ENCODE peak calls at places on chromosome 3, in nine cellular contexts. Z is transverse colon, H is prostate gland, G is sigmoid colon, S is H1, J is HepG2, T is endothelial cell of umbilical vein, X is spleen, A is breast epithelium. N is an unnamed sample.

GRCh38 chr3:39381432-39381831 is 1.7 kb upstream of the SLC25A38 start:
- DNase-seq in Z (no peak), H (no peak), G (no peak), S (no peak), J (no peak), T (no peak), X (no peak), A (no peak), N (no peak)

GRCh38 chr3:29092348-29092747 is 188.5 kb upstream of the RBMS3 start:
- DNase-seq in Z (no peak), H (no peak), G (no peak), S (no peak), J (no peak), T (no peak), X (no peak), A (no peak), N (no peak)

GRCh38 chr3:172007065-172007370 is 32.4 kb upstream of the FNDC3B start:
- DNase-seq in Z (no peak), H (no peak), G (no peak), S (no peak), J (no peak), T (no peak), X (no peak), A (no peak), N (no peak)

GRCh38 chr3:20043398-20043797 is 3.2 kb downstream of the KAT2B start:
- DNase-seq in Z (peak; percentile 93), H (peak; percentile 57), G (peak; percentile 92), S (no peak), J (no peak), T (peak; percentile 64), X (peak; percentile 90), A (peak; percentile 67), N (peak; percentile 93)

GRCh38 chr3:171383206-171384018 is 76.8 kb downstream of the TNIK start:
- DNase-seq in Z (no peak), H (no peak), G (no peak), S (no peak), J (no peak), T (no peak), X (no peak), A (peak; percentile 48), N (no peak)

GRCh38 chr3:63343674-63344073 is 65.6 kb downstream of the SYNPR start:
- DNase-seq in Z (peak; percentile 83), H (peak; percentile 41), G (peak; percentile 89), S (peak; percentile 60), J (peak; percentile 39), T (peak; percentile 84), X (no peak), A (peak; percentile 40), N (peak; percentile 67)

GRCh38 chr3:134485075-134485536 is 679 bp downstream of the ANAPC13 start:
- DNase-seq in Z (peak; percentile 44), H (peak; percentile 11), G (no peak), S (no peak), J (peak; percentile 25), T (no peak), X (no peak), A (no peak), N (no peak)

GRCh38 chr3:14980689-14981088 is 33.3 kb downstream of the NR2C2 start:
- DNase-seq in Z (no peak), H (no peak), G (no peak), S (no peak), J (no peak), T (no peak), X (no peak), A (no peak), N (no peak)

GRCh38 chr3:43773273-43774104 is 82.8 kb downstream of the ABHD5 start:
- DNase-seq in Z (peak; percentile 11), H (no peak), G (no peak), S (no peak), J (peak; percentile 18), T (no peak), X (peak; percentile 80), A (no peak), N (peak; percentile 38)

GRCh38 chr3:72782521-72782920 is 65.7 kb downstream of the SHQ1 start:
- DNase-seq in Z (no peak), H (no peak), G (no peak), S (no peak), J (no peak), T (no peak), X (no peak), A (no peak), N (no peak)

GRCh38 chr3:54857343-54857742 is 70.5 kb downstream of the LRTM1 start:
- DNase-seq in Z (no peak), H (peak; percentile 26), G (no peak), S (no peak), J (no peak), T (no peak), X (no peak), A (no peak), N (no peak)

GRCh38 chr3:15214758-15215157 is 8.7 kb downstream of the CAPN7 start:
- DNase-seq in Z (no peak), H (no peak), G (no peak), S (no peak), J (no peak), T (no peak), X (no peak), A (no peak), N (no peak)

GRCh38 chr3:152405915-152406802 is 137.4 kb downstream of the MBNL1 start:
- DNase-seq in Z (no peak), H (no peak), G (no peak), S (no peak), J (no peak), T (no peak), X (no peak), A (no peak), N (no peak)

GRCh38 chr3:2657971-2658370 is 452.2 kb downstream of the IL5RA start:
- DNase-seq in Z (no peak), H (no peak), G (no peak), S (no peak), J (no peak), T (no peak), X (no peak), A (no peak), N (no peak)

GRCh38 chr3:171801738-171802600 is 8.3 kb downstream of the PLD1 start:
- DNase-seq in Z (no peak), H (no peak), G (no peak), S (no peak), J (no peak), T (peak; percentile 97), X (no peak), A (no peak), N (no peak)

GRCh38 chr3:192317564-192317963 is 409.8 kb downstream of the FGF12 start:
- DNase-seq in Z (no peak), H (no peak), G (no peak), S (no peak), J (no peak), T (no peak), X (no peak), A (no peak), N (no peak)

GRCh38 chr3:21273256-21273999 is 477.6 kb downstream of the ZNF385D start:
- DNase-seq in Z (no peak), H (no peak), G (no peak), S (no peak), J (no peak), T (peak; percentile 23), X (no peak), A (no peak), N (no peak)

GRCh38 chr3:129439381-129439816 is 349 bp downstream of the MBD4 start:
- DNase-seq in Z (peak; percentile 64), H (peak; percentile 24), G (peak; percentile 85), S (no peak), J (no peak), T (peak; percentile 28), X (peak; percentile 92), A (peak; percentile 31), N (peak; percentile 45)

GRCh38 chr3:123758081-123758564 is 126.0 kb downstream of the MYLK start:
- DNase-seq in Z (no peak), H (no peak), G (no peak), S (no peak), J (peak; percentile 89), T (no peak), X (no peak), A (no peak), N (no peak)

GRCh38 chr3:15810702-15811101 is 12.9 kb upstream of the ANKRD28 start:
- DNase-seq in Z (no peak), H (no peak), G (no peak), S (no peak), J (no peak), T (peak; percentile 36), X (no peak), A (no peak), N (no peak)

GRCh38 chr3:4738737-4739274 is 240.4 kb upstream of the BHLHE40 start:
- DNase-seq in Z (no peak), H (no peak), G (no peak), S (no peak), J (no peak), T (no peak), X (no peak), A (no peak), N (no peak)

GRCh38 chr3:46031269-46031668 is 4.0 kb upstream of the XCR1 start:
- DNase-seq in Z (no peak), H (no peak), G (no peak), S (no peak), J (no peak), T (no peak), X (no peak), A (no peak), N (no peak)

GRCh38 chr3:11600501-11601282 is 43.0 kb downstream of the VGLL4 start:
- DNase-seq in Z (peak; percentile 65), H (peak; percentile 86), G (peak; percentile 94), S (peak; percentile 66), J (peak; percentile 84), T (peak; percentile 94), X (no peak), A (peak; percentile 95), N (peak; percentile 57)
- TF ChIP-seq POLR2AphosphoS5 in Z (peak; percentile 88), H (peak; percentile 94), G (peak; percentile 90), S (no peak), J (no peak), T (no peak), X (peak; percentile 42), A (peak; percentile 94), N (peak; percentile 81)

GRCh38 chr3:10426346-10427233 is 78.8 kb downstream of the ATP2B2 start:
- DNase-seq in Z (no peak), H (no peak), G (no peak), S (no peak), J (no peak), T (no peak), X (no peak), A (no peak), N (no peak)
- H3K4me3 ChIP-seq in Z (no peak overlapping the region), H (no peak overlapping the region), G (no peak overlapping the region), S (no peak overlapping the region), J (no peak overlapping the region), T (no peak overlapping the region), X (no peak overlapping the region), A (no peak overlapping the region), N (no peak overlapping the region)

GRCh38 chr3:40524571-40525285 is at the start of gene ZNF621:
- DNase-seq in Z (peak; percentile 94), H (peak; percentile 86), G (peak; percentile 94), S (peak; percentile 39), J (peak; percentile 75), T (peak; percentile 87), X (peak; percentile 99), A (peak; percentile 89), N (peak; percentile 94)
- TF ChIP-seq POLR2A in Z (peak; percentile 92), H (peak; percentile 64), G (peak; percentile 64), S (peak; percentile 97), J (peak; percentile 94), T (peak; percentile 94), X (peak; percentile 82), A (peak; percentile 87), N (peak; percentile 32)

DNA sequence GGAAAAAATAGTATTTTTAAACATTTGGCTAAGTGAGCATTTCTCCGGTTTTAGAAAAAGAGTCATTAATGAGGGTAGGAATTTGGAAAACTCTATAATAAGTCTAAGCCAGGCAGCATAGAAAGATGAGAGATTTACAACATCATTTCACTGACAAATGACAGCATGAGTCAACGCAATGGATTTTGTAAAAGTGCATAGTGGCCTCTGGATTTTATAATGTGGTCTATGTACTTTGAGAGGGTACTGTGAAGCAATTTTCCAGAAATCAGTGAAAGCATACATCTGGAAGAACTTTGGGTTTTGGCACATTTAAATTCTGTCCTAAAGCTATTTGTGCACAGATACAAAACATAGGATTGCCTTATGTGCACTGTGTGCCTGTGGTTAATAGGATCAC is 130.8 kb upstream of the CCNL1 start:
- DNase-seq in Z (no peak), H (no peak), G (no peak), S (no peak), J (no peak), T (no peak), X (no peak), A (no peak), N (no peak)
- TF ChIP-seq POLR2AphosphoS5 in Z (no peak), H (no peak), G (no peak), S (no peak), J (no peak), T (no peak), X (no peak), A (no peak), N (no peak)

N was measured in stomach.